ENCODE peak calls at places on chromosomes 11 and 22, in ten cellular contexts. A is lung; P is sigmoid colon; U is GM23248; E is CD4-positive, alpha-beta memory T cell; N is H1; M is lower lobe of right lung; T is mammary epithelial cell; W is cardiac muscle cell; G is neural progenitor cell. F is an unnamed sample.

GRCh38 chr11:70535191-70535971 is 137.1 kb downstream of the CTTN start:
- DNase-seq in W (no peak), E (no peak), T (no peak), N (no peak), G (no peak), M (no peak), P (peak), A (no peak), U (no peak), F (no peak)

GRCh38 chr22:29359469-29359868 is 28.9 kb downstream of the AP1B1 start:
- DNase-seq in A (peak), T (no peak), M (no peak), U (peak), G (peak), P (peak), E (no peak), N (no peak), W (peak), F (no peak)

GRCh38 chr11:116640641-116641402 is 132.0 kb downstream of the BUD13 start:
- DNase-seq in G (no peak), E (no peak), N (no peak), T (no peak), M (no peak), U (no peak), W (no peak), P (no peak), A (no peak), F (no peak)

GRCh38 chr11:23856654-23857053 is 640.2 kb upstream of the LUZP2 start:
- DNase-seq in T (peak), N (no peak), E (no peak), W (no peak), P (no peak), M (no peak), A (no peak), U (peak), G (no peak), F (no peak)

GRCh38 chr11:44329472-44330230 is 19.7 kb upstream of the ALX4 start:
- DNase-seq in U (no peak), W (no peak), E (no peak), M (no peak), T (no peak), N (no peak), A (no peak), P (no peak), G (no peak), F (no peak)

GRCh38 chr22:47625531-47626427 is 863.3 kb downstream of the TBC1D22A start:
- DNase-seq in E (no peak), A (peak), W (no peak), T (no peak), P (peak), M (no peak), N (no peak), U (no peak), G (no peak), F (no peak)

GRCh38 chr22:17842386-17842785 is 68.1 kb upstream of the BID start:
- DNase-seq in G (no peak), P (peak), M (no peak), T (no peak), W (no peak), N (no peak), A (no peak), E (peak), U (no peak), F (peak)

GRCh38 chr11:120233207-120233803 is 6.6 kb upstream of the POU2F3 start:
- DNase-seq in M (no peak), E (no peak), N (no peak), T (no peak), U (no peak), A (no peak), W (no peak), G (no peak), P (no peak), F (no peak)

GRCh38 chr11:125300791-125301218 is 136.3 kb downstream of the PKNOX2 start:
- DNase-seq in W (no peak), M (no peak), T (peak), N (no peak), G (no peak), P (no peak), A (no peak), E (no peak), U (peak), F (no peak)

GRCh38 chr22:46047841-46048595 is 71.1 kb upstream of the WNT7B start:
- DNase-seq in T (no peak), A (no peak), U (peak), W (no peak), P (peak), G (no peak), E (no peak), M (peak), N (no peak), F (no peak)
- H3K27ac ChIP-seq in T (no peak), A (no peak), U (peak), W (no peak), P (peak), G (no peak), E (no peak), M (peak), N (no peak), F (no peak)

GRCh38 chr11:128692750-128693578 is 908 bp upstream of the FLI1 start:
- DNase-seq in W (no peak), P (no peak), N (no peak), E (peak), G (peak), U (peak), A (no peak), M (peak), T (peak), F (peak)
- H3K4me3 ChIP-seq in W (no peak), P (peak), N (peak), E (peak), G (peak), U (peak), A (peak), M (peak), T (peak), F (peak)

DNA sequence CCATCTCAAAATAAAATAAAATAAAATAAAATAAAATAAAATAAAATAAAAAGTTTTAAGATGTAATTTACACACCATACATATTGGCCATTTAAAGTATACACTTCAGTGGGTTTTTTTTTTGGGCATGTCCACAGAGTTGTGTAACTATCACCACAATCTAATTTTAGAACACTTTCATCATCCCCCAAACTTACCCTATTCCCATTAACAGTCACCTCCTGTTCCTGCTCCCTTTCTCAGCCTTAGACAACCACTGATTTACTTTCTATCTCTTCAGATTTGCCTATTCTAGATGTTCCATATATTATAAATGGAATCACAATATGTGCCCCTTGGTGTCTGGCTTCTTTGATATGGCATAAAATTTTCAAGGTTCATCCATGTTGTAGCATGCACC is 4.6 kb upstream of the ACER3 start:
- DNase-seq in E (no peak), P (no peak), M (no peak), N (no peak), T (no peak), W (no peak), G (no peak), U (no peak), A (no peak), F (no peak)
- H3K27ac ChIP-seq in E (no peak), P (no peak), M (no peak), N (no peak), T (no peak), W (no peak), G (no peak), U (no peak), A (no peak), F (no peak)

DNA sequence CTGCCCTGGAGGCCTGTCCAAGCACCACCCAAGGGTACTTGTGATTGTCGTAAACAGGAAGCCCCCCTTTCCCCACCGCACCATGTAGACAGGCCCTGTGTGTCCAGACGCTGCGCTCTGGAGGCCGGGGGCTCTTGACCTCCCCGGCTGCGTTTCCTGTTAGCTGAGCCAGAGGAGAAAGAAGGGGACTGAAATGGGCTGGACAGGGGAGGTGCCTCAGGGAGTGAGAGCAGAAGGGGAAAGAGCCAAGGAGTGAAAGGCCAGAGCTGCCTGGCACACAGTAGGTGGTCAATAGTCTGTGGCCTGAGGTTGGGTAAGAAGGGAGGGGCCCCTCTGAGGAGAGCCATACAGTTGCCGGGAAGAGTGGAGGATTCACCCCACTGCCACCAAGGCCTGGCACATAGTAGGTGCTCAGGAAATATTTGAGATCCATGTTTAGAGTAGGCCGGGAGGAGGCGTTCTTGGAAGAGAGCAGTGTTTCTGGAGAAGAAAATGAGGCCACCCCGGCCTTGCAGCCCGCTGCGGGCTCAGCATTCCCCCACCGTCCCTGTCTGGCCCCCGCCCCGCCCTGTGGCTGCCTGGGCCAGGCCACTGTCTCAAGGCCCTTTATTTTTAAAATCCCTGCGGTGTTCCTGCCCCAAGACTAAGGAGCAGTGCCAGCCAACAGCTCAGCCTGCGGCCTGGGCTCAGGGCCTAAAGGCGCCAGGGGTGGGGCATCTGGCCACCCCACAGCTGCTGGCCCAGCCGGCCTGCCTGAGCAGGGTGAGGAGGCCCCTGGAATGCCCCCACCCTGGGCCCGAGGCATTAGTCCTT is 13.6 kb upstream of the CDC42EP1 start:
- DNase-seq in U (peak), T (no peak), G (peak), E (no peak), A (no peak), W (peak), N (no peak), P (peak), M (peak), F (no peak)
- H3K4me3 ChIP-seq in U (no peak), T (no peak), G (peak), E (no peak), A (no peak), W (no peak), N (peak), P (no peak), M (peak), F (no peak)

DNA sequence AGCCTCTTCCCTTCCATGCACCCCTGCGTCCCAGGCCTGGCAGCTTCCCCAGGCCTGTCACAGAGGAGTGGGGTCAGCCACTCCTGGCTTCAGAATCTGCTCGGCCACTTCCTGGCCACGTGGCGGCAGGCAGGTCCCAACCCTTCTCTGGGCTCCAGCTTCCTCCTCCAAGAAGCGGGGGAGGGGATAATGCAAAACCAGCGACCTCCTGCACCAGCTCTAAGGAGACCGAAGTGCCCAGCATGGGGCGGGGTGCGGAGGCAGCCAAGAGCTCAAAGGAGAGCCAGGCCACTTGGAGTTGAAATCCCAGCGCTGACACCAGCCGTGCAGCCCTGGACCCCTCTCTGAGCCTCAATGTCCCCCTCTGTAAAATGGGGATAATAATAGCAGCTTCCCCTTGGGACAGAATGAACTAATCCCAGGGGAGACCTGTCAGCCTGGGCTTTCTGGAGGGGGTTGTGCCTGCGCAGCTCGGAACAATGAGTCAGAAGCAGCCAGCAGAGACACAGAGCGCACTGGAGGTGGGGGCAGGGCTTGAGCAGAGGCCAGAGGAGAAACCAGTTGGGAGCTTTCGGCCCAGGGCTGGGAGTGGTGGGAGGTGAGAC is 22.8 kb upstream of the PICK1 start:
- DNase-seq in W (peak), G (peak), E (no peak), T (peak), N (peak), P (peak), U (peak), M (peak), A (peak), F (no peak)
- H3K27ac ChIP-seq in W (no peak), G (no peak), E (no peak), T (no peak), N (peak), P (peak), U (peak), M (peak), A (no peak), F (no peak)

GRCh38 chr11:128497057-128497957 is 90.1 kb downstream of the ETS1 start:
- DNase-seq in P (peak), W (no peak), M (no peak), T (peak), A (no peak), E (no peak), G (no peak), U (peak), N (no peak), F (no peak)
- H3K4me3 ChIP-seq in P (no peak), W (no peak), M (peak), T (peak), A (no peak), E (peak), G (no peak), U (peak), N (no peak), F (peak)

GRCh38 chr11:69470793-69471192 is 10.7 kb upstream of the LINC01488 start:
- DNase-seq in E (no peak), N (no peak), U (no peak), W (no peak), P (no peak), A (no peak), M (no peak), G (no peak), T (no peak), F (no peak)
- H3K27ac ChIP-seq in E (no peak), N (no peak), U (no peak), W (no peak), P (no peak), A (no peak), M (no peak), G (peak), T (no peak), F (no peak)

GRCh38 chr11:75288846-75289760 is 48.5 kb downstream of the TPBGL start:
- DNase-seq in U (peak), N (no peak), M (no peak), G (no peak), A (no peak), P (no peak), T (no peak), E (no peak), W (no peak), F (no peak)
- H3K4me3 ChIP-seq in U (no peak), N (no peak), M (no peak), G (no peak), A (no peak), P (no peak), T (no peak), E (no peak), W (no peak), F (no peak)

F was measured in naive thymus-derived CD4-positive, alpha-beta T cell.